ENCODE peak calls at places on chromosomes 4 and X, in eight cellular contexts. J is fibroblast of lung, K is Peyer's patch, X is astrocyte, B is neural progenitor cell, I is IMR-90, S is heart left ventricle, T is dorsolateral prefrontal cortex. R is an unnamed sample.

GRCh38 chr4:6619466-6620255 is 20.8 kb upstream of the MRFAP1 start:
- DNase-seq in J (no peak), K (no peak), X (no peak), B (no peak), I (no peak), S (no peak), T (no peak), R (no peak)

GRCh38 chr4:110164251-110164650 is 34.2 kb downstream of the ELOVL6 start:
- DNase-seq in J (peak), K (no peak), X (peak), B (no peak), I (peak), S (no peak), T (no peak), R (no peak)

GRCh38 chrX:71615954-71616353 is 2.4 kb downstream of the CXCR3 start:
- DNase-seq in J (no peak), K (no peak), X (no peak), B (no peak), I (no peak), S (no peak), T (no peak), R (no peak)

GRCh38 chr4:6548201-6548881 is 26.6 kb upstream of the MAN2B2 start:
- DNase-seq in J (peak), K (no peak), X (no peak), B (peak), I (peak), S (peak), T (peak), R (no peak)

GRCh38 chrX:65488496-65488895 is 46.1 kb downstream of the LAS1L start:
- DNase-seq in J (no peak), K (no peak), X (no peak), B (no peak), I (peak), S (no peak), T (no peak), R (no peak)

GRCh38 chrX:107628662-107629532 is 587 bp downstream of the PRPS1 start:
- DNase-seq in J (peak), K (peak), X (peak), B (peak), I (peak), S (peak), T (peak), R (peak)

GRCh38 chr4:8548731-8549351 is 31.4 kb upstream of the GPR78 start:
- DNase-seq in J (no peak), K (peak), X (no peak), B (no peak), I (no peak), S (no peak), T (no peak), R (peak)

GRCh38 chr4:187996502-187997177 is 1.1 kb downstream of the ZFP42 start:
- DNase-seq in J (no peak), K (no peak), X (no peak), B (peak), I (no peak), S (no peak), T (no peak), R (no peak)

GRCh38 chr4:146308951-146309350 is 94.6 kb downstream of the REELD1 start:
- DNase-seq in J (no peak), K (no peak), X (peak), B (no peak), I (peak), S (no peak), T (no peak), R (no peak)

GRCh38 chrX:154457491-154458115 is 478 bp upstream of the PLXNA3 start:
- DNase-seq in J (no peak), K (peak), X (no peak), B (peak), I (no peak), S (peak), T (no peak), R (no peak)

GRCh38 chrX:794311-794710 is 163.7 kb downstream of the SHOX start:
- DNase-seq in J (no peak), K (no peak), X (no peak), B (no peak), I (no peak), S (no peak), T (no peak), R (no peak)

GRCh38 chr4:20159516-20159915 is 92.2 kb upstream of the SLIT2 start:
- DNase-seq in J (no peak), K (no peak), X (no peak), B (no peak), I (no peak), S (no peak), T (no peak), R (no peak)

GRCh38 chr4:37243722-37244582 is 591 bp upstream of the NWD2 start:
- DNase-seq in J (no peak), K (no peak), X (no peak), B (peak), I (no peak), S (no peak), T (no peak), R (no peak)

GRCh38 chrX:29903365-29903764 is 312.0 kb upstream of the MAGEB2 start:
- DNase-seq in J (peak), K (no peak), X (no peak), B (no peak), I (peak), S (no peak), T (no peak), R (no peak)

GRCh38 chr4:20127626-20128025 is 124.1 kb upstream of the SLIT2 start:
- DNase-seq in J (peak), K (no peak), X (peak), B (no peak), I (peak), S (no peak), T (no peak), R (no peak)

GRCh38 chrX:23403849-23404248 is 69.2 kb downstream of the PTCHD1 start:
- DNase-seq in J (no peak), K (no peak), X (no peak), B (peak), I (no peak), S (no peak), T (no peak), R (no peak)

GRCh38 chrX:111411591-111412371 is at the start of gene DCX:
- DNase-seq in J (no peak), K (no peak), X (no peak), B (peak), I (no peak), S (no peak), T (no peak), R (no peak)

GRCh38 chr4:49032440-49033161 is 46.5 kb downstream of the CWH43 start:
- DNase-seq in J (no peak), K (no peak), X (no peak), B (no peak), I (peak), S (no peak), T (peak), R (no peak)
- TF ChIP-seq CTCF in J (peak), K (peak), X (peak), B (peak), I (peak), S (peak), T (peak), R (no peak)

DNA sequence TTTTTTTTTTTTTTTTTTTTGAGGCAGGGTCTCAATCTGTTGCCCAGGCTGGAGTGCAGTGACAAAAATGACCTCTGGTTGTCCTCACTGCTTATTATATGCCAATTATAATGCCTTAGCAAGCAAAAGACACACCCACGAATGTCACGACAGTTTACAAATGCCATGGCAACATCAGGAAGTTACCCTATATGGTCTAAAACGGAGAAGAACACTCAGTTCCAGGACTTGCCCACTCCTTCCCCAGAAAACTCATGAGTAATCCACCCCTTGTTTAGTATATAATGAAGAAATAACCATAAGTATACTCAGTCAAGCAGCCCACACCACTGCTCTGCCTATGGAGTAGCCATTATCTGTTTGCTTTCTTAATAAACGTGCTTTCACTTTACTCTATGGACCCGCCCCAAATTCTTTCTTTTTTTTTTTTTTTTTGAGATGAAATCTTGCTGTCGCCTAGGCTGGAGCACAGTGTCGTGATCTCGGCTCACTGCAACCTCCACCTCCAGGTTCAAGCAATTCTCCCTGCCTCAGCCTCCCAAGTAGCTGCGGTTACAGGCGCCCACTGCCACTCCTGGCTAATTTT is 106.2 kb downstream of the SMIM20 start:
- DNase-seq in J (peak), K (no peak), X (peak), B (no peak), I (peak), S (no peak), T (no peak), R (no peak)
- H3K4me3 ChIP-seq in J (no peak), K (no peak), X (no peak), B (no peak), I (no peak), S (no peak), T (no peak), R (no peak)

GRCh38 chr4:162954976-162955375 is 211.7 kb downstream of the NAF1 start:
- DNase-seq in J (no peak), K (no peak), X (no peak), B (no peak), I (no peak), S (no peak), T (no peak), R (no peak)

GRCh38 chr4:162957521-162958143 is 209.1 kb downstream of the NAF1 start:
- DNase-seq in J (no peak), K (no peak), X (no peak), B (no peak), I (no peak), S (no peak), T (no peak), R (no peak)

DNA sequence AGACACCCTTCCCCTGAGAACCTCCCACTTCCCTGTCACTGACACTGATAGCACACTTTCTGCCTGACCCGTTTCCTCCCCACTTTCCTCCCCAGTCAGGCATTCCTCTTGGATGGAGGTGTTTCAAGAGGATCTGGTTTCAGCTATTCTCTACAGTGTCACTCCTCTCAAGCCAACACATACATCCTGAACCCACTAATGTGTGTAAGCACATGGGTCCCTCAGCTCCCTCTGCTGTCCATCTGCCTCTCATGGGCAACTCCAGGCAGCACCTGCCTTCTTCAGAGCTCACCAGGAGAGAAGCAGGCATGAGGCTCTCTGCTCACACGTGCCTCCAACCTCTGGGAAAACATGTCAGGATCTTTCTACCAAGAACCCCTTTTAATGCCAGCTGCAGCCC is 207.6 kb downstream of the NAF1 start:
- DNase-seq in J (no peak), K (no peak), X (no peak), B (peak), I (no peak), S (no peak), T (no peak), R (no peak)
- H3K27ac ChIP-seq in J (no peak), K (no peak), X (no peak), B (no peak), I (no peak), S (no peak), T (no peak), R (no peak)

GRCh38 chr4:164768516-164768915 is 14.6 kb downstream of the SMIM31 start:
- DNase-seq in J (peak), K (no peak), X (no peak), B (no peak), I (peak), S (no peak), T (no peak), R (no peak)
- TF ChIP-seq CTCF in J (no peak), K (peak), X (peak), B (peak), I (peak), S (no peak), T (peak), R (no peak)

DNA sequence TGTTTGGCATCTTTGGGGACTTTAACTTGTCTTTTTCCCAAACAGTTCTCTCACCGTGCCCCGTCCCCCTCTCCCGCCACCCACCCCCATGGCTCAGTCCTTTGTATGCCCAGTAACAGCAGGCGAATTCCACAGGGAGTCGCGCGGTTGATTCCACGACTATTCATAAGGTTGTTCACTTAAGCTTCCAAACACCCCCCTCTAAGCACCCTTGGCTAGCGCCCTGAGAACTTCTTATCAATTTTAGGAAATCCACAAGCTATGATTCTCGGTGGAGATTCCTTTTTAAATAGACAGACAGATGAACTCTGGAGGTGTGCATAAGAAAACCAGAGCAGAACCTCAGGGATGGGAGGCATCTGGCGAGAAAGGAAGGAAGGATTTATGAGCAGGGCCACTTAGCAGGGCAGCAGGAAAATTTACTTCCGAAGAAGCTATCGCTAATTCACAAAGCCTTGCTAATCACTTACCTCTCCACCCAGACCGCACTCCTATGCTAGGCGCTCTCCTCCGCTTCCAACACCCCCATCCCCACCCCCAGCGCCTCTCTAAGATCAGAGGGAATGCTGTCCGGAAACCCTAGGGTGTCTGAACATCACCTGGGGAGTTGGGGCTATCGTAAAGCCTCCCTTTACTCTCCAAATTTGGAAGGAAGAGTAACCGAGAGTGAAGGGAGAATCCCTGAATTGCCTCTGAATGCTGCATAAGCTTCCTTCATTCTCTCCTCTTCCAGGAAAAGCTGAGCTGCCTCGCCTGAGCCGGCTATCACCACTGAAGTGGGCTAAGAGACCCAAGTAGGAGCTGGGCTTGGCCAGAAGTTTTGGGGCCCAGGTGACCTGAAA is 1.7 kb downstream of the UNC5C start:
- DNase-seq in J (no peak), K (no peak), X (no peak), B (peak), I (no peak), S (no peak), T (no peak), R (no peak)
- H3K4me3 ChIP-seq in J (peak), K (peak), X (peak), B (peak), I (no peak), S (peak), T (peak), R (peak)

DNA sequence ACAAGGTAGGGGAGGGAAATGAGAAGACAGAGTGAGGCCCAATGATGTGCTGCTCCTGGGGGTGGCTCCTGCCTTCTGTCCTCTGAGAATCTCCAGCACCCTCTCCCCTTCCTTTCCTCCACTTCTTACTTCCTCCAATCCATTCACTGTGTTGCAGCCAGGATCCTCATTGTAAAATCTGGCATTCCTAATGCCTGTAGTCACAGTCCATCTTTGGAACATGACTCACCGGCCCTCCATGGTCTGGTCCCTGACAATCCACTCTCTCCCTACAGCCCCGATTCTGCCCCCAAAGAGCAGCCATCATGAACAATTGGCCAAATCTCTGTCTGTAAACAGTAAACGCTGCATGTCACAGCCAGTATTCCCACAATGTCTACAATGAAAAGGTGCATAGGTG is 72.9 kb downstream of the CLNK start:
- DNase-seq in J (peak), K (no peak), X (peak), B (no peak), I (peak), S (no peak), T (no peak), R (no peak)
- H3K27ac ChIP-seq in J (peak), K (no peak), X (peak), B (no peak), I (peak), S (no peak), T (no peak), R (no peak)

GRCh38 chr4:153153339-153153851 is 50.8 kb upstream of the TRIM2 start:
- DNase-seq in J (peak), K (peak), X (peak), B (peak), I (peak), S (peak), T (peak), R (no peak)

GRCh38 chr4:153159016-153159415 is 45.2 kb upstream of the TRIM2 start:
- DNase-seq in J (no peak), K (no peak), X (no peak), B (no peak), I (no peak), S (no peak), T (no peak), R (no peak)

GRCh38 chr4:153154010-153154975 is 50.0 kb upstream of the TRIM2 start:
- DNase-seq in J (peak), K (no peak), X (peak), B (no peak), I (peak), S (no peak), T (no peak), R (no peak)

GRCh38 chr4:153159728-153160221 is 44.5 kb upstream of the TRIM2 start:
- DNase-seq in J (peak), K (no peak), X (peak), B (no peak), I (peak), S (no peak), T (no peak), R (no peak)

DNA sequence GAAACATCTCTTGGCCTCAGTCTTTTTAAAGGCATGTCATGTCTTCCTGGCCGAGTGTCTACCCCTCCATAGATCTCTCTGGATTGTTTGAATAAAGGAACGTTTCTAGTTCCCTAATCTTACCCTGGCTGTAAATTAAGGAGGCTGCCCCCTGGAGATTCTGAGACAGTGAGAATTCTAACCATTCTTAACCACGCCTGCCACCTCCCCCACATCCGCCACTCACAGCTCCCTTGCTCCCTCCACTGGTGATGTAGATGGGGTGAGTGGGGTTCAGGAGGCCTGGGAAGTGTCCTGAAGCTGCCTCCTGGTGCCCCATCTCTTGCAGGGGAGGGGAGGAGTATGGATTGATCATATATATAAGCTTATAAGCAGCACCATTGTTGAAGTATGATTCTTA is 48.0 kb upstream of the TRIM2 start:
- DNase-seq in J (no peak), K (no peak), X (no peak), B (peak), I (no peak), S (no peak), T (no peak), R (no peak)
- TF ChIP-seq CTCF in J (no peak), K (no peak), X (peak), B (peak), I (no peak), S (no peak), T (peak), R (no peak)